ENCODE peak calls at places on chromosomes 3 and 15, in six cellular contexts. W is SK-N-DZ; T is IMR-90; V is ureter; Q is activated naive CD4-positive, alpha-beta T cell treated with Interleukin-2 at 50 U/mL for 16 hours; B is mesothelial cell of epicardium. I is an unnamed sample.

GRCh38 chr3:43539321-43539720 is 82.5 kb downstream of the ANO10 start:
- DNase-seq in T (no peak), Q (no peak), V (no peak), W (no peak), B (no peak), I (no peak)

GRCh38 chr15:90058308-90058707 is 44.0 kb downstream of the IDH2 start:
- DNase-seq in T (no peak), V (no peak), B (no peak), W (no peak), Q (no peak), I (no peak)

GRCh38 chr15:26974120-26974780 is 3.3 kb downstream of the GABRG3 start:
- DNase-seq in T (peak; percentile 9), Q (no peak), V (no peak), W (peak; percentile 3), B (no peak), I (peak; percentile 50)

GRCh38 chr3:101954361-101954760 is 105.0 kb downstream of the NFKBIZ start:
- DNase-seq in W (no peak), V (no peak), B (no peak), T (no peak), Q (no peak), I (no peak)

GRCh38 chr3:133941390-133941789 is 45.7 kb upstream of the RAB6B start:
- DNase-seq in W (no peak), T (peak; percentile 52), B (no peak), V (peak; percentile 40), Q (no peak), I (no peak)

GRCh38 chr15:99729920-99730319 is 3.3 kb downstream of the LYSMD4 start:
- DNase-seq in B (no peak), V (no peak), T (peak; percentile 61), Q (no peak), W (no peak), I (peak; percentile 52)

GRCh38 chr15:40338921-40339620 is 1.7 kb downstream of the CCDC9B start:
- DNase-seq in B (no peak), T (peak; percentile 93), Q (no peak), V (no peak), W (no peak), I (no peak)

GRCh38 chr3:122299872-122300460 is 25.1 kb upstream of the CSTA start:
- DNase-seq in T (peak; percentile 17), V (no peak), W (no peak), Q (peak; percentile 13), B (no peak), I (peak; percentile 24)

GRCh38 chr15:62244762-62245161 is 79.7 kb upstream of the C2CD4B start:
- DNase-seq in B (no peak), V (no peak), T (no peak), W (peak; percentile 36), Q (no peak), I (no peak)

GRCh38 chr3:78969483-78969882 is 798.3 kb downstream of the ROBO1 start:
- DNase-seq in V (no peak), W (no peak), Q (no peak), T (peak; percentile 77), B (no peak), I (peak; percentile 57)

GRCh38 chr15:74433592-74434259 is at the start of gene SEMA7A:
- DNase-seq in B (peak; percentile 45), V (peak; percentile 77), T (peak; percentile 71), Q (peak; percentile 79), W (peak; percentile 79), I (peak; percentile 96)

GRCh38 chr3:4447600-4448561 is 19.2 kb downstream of the SUMF1 start:
- DNase-seq in V (no peak), T (no peak), Q (no peak), W (no peak), B (no peak), I (no peak)

GRCh38 chr3:192812736-192813383 is 85.5 kb upstream of the FGF12 start:
- DNase-seq in V (no peak), T (peak; percentile 70), Q (no peak), W (peak; percentile 59), B (no peak), I (no peak)

GRCh38 chr15:39108021-39108420 is 472.9 kb upstream of the THBS1 start:
- DNase-seq in V (no peak), T (no peak), B (no peak), Q (no peak), W (no peak), I (no peak)

GRCh38 chr15:64571857-64572291 is 111.5 kb downstream of the ZNF609 start:
- DNase-seq in B (no peak), W (no peak), V (no peak), T (no peak), Q (no peak), I (no peak)

I was measured in SK-N-SH.